ENCODE peak calls at places on chromosomes 6 and 20, in ten cellular contexts. Q, T, N, X, I, V, M, W, D and L are unnamed samples.

GRCh38 chr6:142884214-142885035 is 60.6 kb downstream of the HIVEP2 start:
- DNase-seq in X (no peak), W (no peak), V (no peak), Q (no peak), N (no peak), I (no peak), T (no peak), D (no peak), M (no peak), L (no peak)

GRCh38 chr6:36227379-36228344 is 31.1 kb downstream of the BRPF3 start:
- DNase-seq in X (no peak), T (no peak), D (no peak), N (no peak), V (no peak), M (no peak), Q (no peak), I (no peak), W (no peak), L (no peak)

GRCh38 chr6:3211681-3212080 is 15.8 kb downstream of the TUBB2B start:
- DNase-seq in I (no peak), X (no peak), D (no peak), N (no peak), W (no peak), V (no peak), T (no peak), M (no peak), Q (no peak), L (no peak)

GRCh38 chr20:36384022-36384619 is 78.0 kb downstream of the DLGAP4 start:
- DNase-seq in V (peak), N (peak), W (no peak), D (peak), T (peak), M (peak), X (no peak), I (peak), Q (peak), L (no peak)

GRCh38 chr6:6659600-6660327 is 71.2 kb downstream of the LY86 start:
- DNase-seq in N (peak), M (no peak), W (no peak), V (no peak), T (no peak), I (no peak), Q (no peak), X (no peak), D (no peak), L (no peak)

GRCh38 chr20:45911486-45912343 is at the start of gene PLTP:
- DNase-seq in V (no peak), N (peak), Q (no peak), W (no peak), T (peak), D (peak), I (peak), M (peak), X (peak), L (peak)

GRCh38 chr6:82624251-82624650 is 260.6 kb downstream of the TPBG start:
- DNase-seq in W (no peak), I (no peak), N (no peak), D (no peak), T (no peak), M (no peak), V (no peak), X (no peak), Q (no peak), L (no peak)

GRCh38 chr6:40054186-40054585 is 119.9 kb upstream of the MOCS1 start:
- DNase-seq in W (no peak), Q (no peak), V (peak), T (no peak), X (no peak), I (no peak), N (no peak), M (no peak), D (no peak), L (no peak)

GRCh38 chr20:35355372-35355771 is 56.4 kb downstream of the UQCC1 start:
- DNase-seq in T (no peak), D (peak), N (no peak), I (no peak), V (no peak), M (no peak), W (no peak), Q (no peak), X (no peak), L (no peak)

GRCh38 chr6:74741608-74742007 is 464.2 kb downstream of the COL12A1 start:
- DNase-seq in I (no peak), Q (no peak), D (no peak), M (no peak), T (peak), N (peak), V (no peak), X (no peak), W (no peak), L (no peak)

GRCh38 chr20:3106658-3107463 is 22.3 kb upstream of the AVP start:
- DNase-seq in I (no peak), D (no peak), Q (no peak), M (no peak), N (no peak), T (no peak), X (no peak), W (no peak), V (no peak), L (no peak)

GRCh38 chr6:15464211-15464725 is 198.6 kb downstream of the DTNBP1 start:
- DNase-seq in T (peak), W (no peak), Q (peak), D (no peak), N (no peak), V (no peak), I (peak), X (peak), M (peak), L (no peak)

GRCh38 chr20:56343861-56344381 is 14.9 kb upstream of the FAM210B start:
- DNase-seq in M (peak), T (peak), Q (peak), N (no peak), V (peak), D (peak), W (no peak), I (peak), X (no peak), L (no peak)

GRCh38 chr20:59002388-59002787 is 4.7 kb downstream of the CTSZ start:
- DNase-seq in Q (no peak), X (no peak), T (no peak), N (no peak), I (no peak), V (no peak), D (no peak), M (no peak), W (no peak), L (peak)

GRCh38 chr20:44052166-44052565 is 134.8 kb downstream of the JPH2 start:
- DNase-seq in I (no peak), X (no peak), Q (no peak), T (no peak), M (no peak), N (no peak), D (no peak), V (no peak), W (no peak), L (peak)

GRCh38 chr6:83160167-83160566 is 32.9 kb downstream of the PGM3 start:
- DNase-seq in N (no peak), W (no peak), V (no peak), D (no peak), M (no peak), Q (no peak), T (peak), I (no peak), X (no peak), L (no peak)

GRCh38 chr20:2005359-2005758 is 11.5 kb upstream of the PDYN start:
- DNase-seq in D (no peak), M (peak), T (no peak), V (peak), Q (no peak), N (no peak), W (no peak), I (no peak), X (no peak), L (no peak)

GRCh38 chr6:156647440-156647839 is 129.7 kb upstream of the ARID1B start:
- DNase-seq in T (no peak), D (no peak), V (no peak), Q (no peak), M (no peak), N (no peak), X (no peak), W (no peak), I (no peak), L (no peak)

GRCh38 chr20:8953300-8953699 is 115.6 kb upstream of the PLCB4 start:
- DNase-seq in I (no peak), Q (no peak), W (no peak), V (no peak), M (no peak), X (no peak), N (no peak), T (no peak), D (no peak), L (no peak)

GRCh38 chr6:128171182-128171581 is 270.3 kb upstream of the THEMIS start:
- DNase-seq in W (no peak), I (no peak), X (no peak), T (peak), M (no peak), Q (no peak), N (no peak), V (no peak), D (no peak), L (no peak)